ENCODE peak calls at places on chromosomes 6 and 20, in four cellular contexts. F is HCT116, R is HL-60, E is breast epithelium. D is an unnamed sample.

GRCh38 chr20:44720994-44721784 is 6.0 kb downstream of the CCN5 start:
- DNase-seq in E (no peak), F (peak; percentile 37), R (no peak), D (no peak)

GRCh38 chr20:24419786-24420185 is 49.6 kb upstream of the SYNDIG1 start:
- DNase-seq in F (no peak), E (no peak), R (no peak), D (no peak)

GRCh38 chr6:128064540-128064895 is 163.7 kb upstream of the THEMIS start:
- DNase-seq in E (no peak), R (no peak), F (no peak), D (no peak)

GRCh38 chr20:49276895-49277785 is 717 bp downstream of the ZNFX1 start:
- DNase-seq in R (peak; percentile 17), F (no peak), E (peak; percentile 56), D (no peak)

GRCh38 chr6:170247178-170247701 is 43.6 kb downstream of the DLL1 start:
- DNase-seq in R (no peak), F (no peak), E (no peak), D (no peak)

GRCh38 chr6:134398453-134398852 is 80.5 kb upstream of the SGK1 start:
- DNase-seq in F (no peak), E (no peak), R (peak; percentile 64), D (no peak)

GRCh38 chr6:106858653-106859092 is 115.9 kb downstream of the CD24 start:
- DNase-seq in F (no peak), E (no peak), R (no peak), D (no peak)

GRCh38 chr6:168007592-168008338 is 10.3 kb downstream of the KIF25 start:
- DNase-seq in E (no peak), R (no peak), F (peak; percentile 83), D (peak; percentile 8)

GRCh38 chr6:143501851-143502250 is 9.7 kb downstream of the FUCA2 start:
- DNase-seq in F (no peak), E (no peak), R (no peak), D (no peak)

GRCh38 chr6:125250511-125250910 is 51.3 kb downstream of the HDDC2 start:
- DNase-seq in E (no peak), F (no peak), R (no peak), D (no peak)

GRCh38 chr20:19928379-19929360 is 88.5 kb upstream of the NAA20 start:
- DNase-seq in R (no peak), E (no peak), F (no peak), D (no peak)

GRCh38 chr6:3247255-3248146 is 11.2 kb upstream of the PSMG4 start:
- DNase-seq in R (no peak), E (no peak), F (no peak), D (no peak)

GRCh38 chr6:159045826-159046225 is 1.0 kb upstream of the TAGAP start:
- DNase-seq in R (no peak), F (no peak), E (no peak), D (no peak)

GRCh38 chr6:4322846-4323309 is 187.5 kb upstream of the ECI2 start:
- DNase-seq in E (no peak), F (no peak), R (no peak), D (no peak)

GRCh38 chr6:75201901-75202672 is 3.8 kb downstream of the COL12A1 start:
- DNase-seq in E (peak; percentile 58), F (no peak), R (no peak), D (peak; percentile 76)

GRCh38 chr20:37209661-37210314 is 30.4 kb upstream of the MROH8 start:
- DNase-seq in R (no peak), E (no peak), F (no peak), D (no peak)

GRCh38 chr20:57308451-57309410 is 20.9 kb upstream of the SPO11 start:
- DNase-seq in R (no peak), E (no peak), F (no peak), D (no peak)

GRCh38 chr6:73739097-73739496 is 43.1 kb downstream of the CD109 start:
- DNase-seq in F (peak; percentile 52), R (peak; percentile 25), E (no peak), D (no peak)

GRCh38 chr6:85127696-85128225 is 322.1 kb upstream of the NT5E start:
- DNase-seq in E (no peak), R (no peak), F (no peak), D (no peak)

GRCh38 chr6:139231206-139231605 is 60.6 kb downstream of the TXLNB start:
- DNase-seq in R (no peak), E (no peak), F (no peak), D (no peak)

GRCh38 chr6:154249499-154250298 is 106.9 kb downstream of the IPCEF1 start:
- DNase-seq in F (no peak), E (no peak), R (no peak), D (no peak)

GRCh38 chr20:35237486-35237885 is 11.0 kb downstream of the MMP24 start:
- DNase-seq in R (no peak), E (no peak), F (no peak), D (no peak)

GRCh38 chr6:10838794-10839333 is 525 bp upstream of the MAK start:
- DNase-seq in E (no peak), F (no peak), R (no peak), D (no peak)

GRCh38 chr6:149473080-149474052 is 11.4 kb downstream of the ZC3H12D start:
- DNase-seq in E (no peak), F (no peak), R (peak; percentile 31), D (no peak)

GRCh38 chr6:47476794-47477496 is 644 bp upstream of the CD2AP start:
- DNase-seq in E (no peak), R (no peak), F (no peak), D (no peak)

GRCh38 chr6:47479156-47479541 is 1.6 kb downstream of the CD2AP start:
- DNase-seq in R (no peak), E (no peak), F (no peak), D (no peak)

GRCh38 chr6:47478233-47479155 is 905 bp downstream of the CD2AP start:
- DNase-seq in R (peak; percentile 39), F (no peak), E (no peak), D (no peak)

GRCh38 chr6:47479874-47480273 is 2.3 kb downstream of the CD2AP start:
- DNase-seq in E (no peak), F (no peak), R (no peak), D (no peak)

GRCh38 chr6:47477497-47478232 is at the start of gene CD2AP:
- DNase-seq in E (peak; percentile 89), F (peak; percentile 80), R (peak; percentile 78), D (peak; percentile 83)
- TF ChIP-seq POLR2AphosphoS5 in E (peak; percentile 44), F (peak; percentile 87), R (peak; percentile 17), D (peak; percentile 89)

GRCh38 chr6:31466466-31466865 is 31.5 kb upstream of the MICB start:
- DNase-seq in R (no peak), F (no peak), E (no peak), D (no peak)

GRCh38 chr6:31465185-31465536 is 32.8 kb upstream of the MICB start:
- DNase-seq in E (no peak), R (no peak), F (no peak), D (no peak)

GRCh38 chr6:31462964-31463940 is 34.7 kb upstream of the MICB start:
- DNase-seq in E (peak; percentile 88), F (peak; percentile 93), R (peak; percentile 43), D (peak; percentile 97)

GRCh38 chr6:31465718-31466117 is 32.2 kb upstream of the MICB start:
- DNase-seq in F (no peak), E (no peak), R (no peak), D (no peak)

DNA sequence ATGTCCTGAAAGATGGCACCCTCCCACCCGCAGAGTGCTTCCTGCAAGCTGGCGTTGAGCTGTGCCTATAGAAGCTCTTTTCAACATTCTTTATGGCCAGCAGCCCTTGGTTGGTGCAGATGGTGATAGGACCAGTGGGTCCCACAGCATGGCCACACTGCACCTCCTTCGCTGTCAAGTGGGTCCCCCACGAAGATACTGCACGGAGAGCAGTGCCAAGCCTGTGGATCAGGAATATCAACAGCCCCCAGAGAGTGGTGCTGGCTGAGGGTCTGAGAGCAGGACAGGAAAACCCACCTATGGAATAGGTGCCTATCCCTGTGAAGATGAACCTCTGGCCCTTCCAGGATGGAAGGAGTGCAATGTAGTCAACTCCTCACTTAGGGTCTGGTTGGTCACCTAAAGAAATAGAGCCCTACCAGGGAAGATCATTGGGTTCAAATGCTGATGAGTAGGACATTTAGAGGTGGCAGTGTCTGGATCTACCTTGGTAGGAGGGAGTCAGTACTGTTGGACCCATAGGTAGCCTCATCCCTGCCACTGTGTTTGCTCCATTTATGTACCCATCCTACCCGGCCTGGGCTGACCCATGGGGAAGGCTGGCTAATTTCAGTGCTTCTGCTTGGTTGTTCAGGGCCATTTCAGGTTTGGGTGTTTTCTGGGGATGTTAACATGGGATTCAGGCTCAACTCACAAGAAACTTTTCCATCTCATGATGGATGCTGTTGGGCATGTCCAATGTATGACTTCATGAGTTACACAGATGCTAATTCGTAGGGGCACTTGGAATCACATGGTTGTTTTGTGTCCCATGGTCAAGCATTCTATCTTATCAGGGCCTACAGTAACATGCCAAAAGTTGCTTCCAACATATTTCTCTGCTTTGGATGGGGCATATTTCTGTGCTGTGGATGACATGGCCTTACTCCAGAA is 33.4 kb upstream of the MICB start:
- DNase-seq in F (no peak), R (no peak), E (no peak), D (no peak)
- TF ChIP-seq POLR2AphosphoS5 in F (no peak), R (no peak), E (no peak), D (no peak)

DNA sequence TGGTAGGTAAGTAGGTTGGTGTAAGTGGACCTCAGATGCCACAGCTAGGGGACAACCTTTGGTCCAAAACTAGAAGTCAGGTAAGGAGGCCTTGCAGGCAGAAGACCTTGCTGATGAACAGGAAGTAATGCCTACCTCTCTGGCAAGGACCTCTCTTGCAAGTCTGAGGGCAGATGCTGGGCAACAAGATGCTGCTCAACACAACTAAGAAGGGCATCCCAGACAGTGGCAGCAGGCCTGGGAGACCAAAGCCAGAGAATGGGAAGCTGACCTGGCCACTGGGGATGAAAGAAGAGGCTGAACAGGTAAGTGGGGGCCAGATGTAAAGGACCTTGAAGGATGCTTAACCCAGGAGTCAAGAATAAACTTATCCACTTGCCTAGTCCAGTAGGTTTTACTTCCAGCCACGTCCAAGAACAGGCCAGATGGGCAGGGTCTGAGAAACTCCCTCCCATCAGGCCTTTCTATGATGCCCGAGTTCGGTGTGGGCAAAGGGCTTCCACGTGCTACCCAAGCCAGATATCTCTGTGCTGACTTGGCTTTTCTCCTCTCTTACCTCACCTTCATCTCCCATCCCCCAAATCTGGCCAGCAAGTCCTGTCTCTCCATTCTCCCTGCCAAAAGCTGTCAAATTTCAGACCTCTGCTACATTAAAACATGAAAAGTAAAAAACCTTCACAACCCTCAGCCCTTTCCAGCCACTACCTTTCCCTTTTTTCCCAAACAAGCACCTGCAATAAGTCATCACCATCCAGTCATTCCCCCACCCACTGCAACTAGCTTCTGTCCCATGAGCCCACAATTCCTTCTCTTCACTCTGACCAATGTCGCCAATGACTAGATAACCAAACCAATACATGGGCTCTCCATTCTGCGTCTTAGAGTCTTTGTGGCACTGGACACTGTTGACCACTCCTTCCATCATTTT is 11.5 kb upstream of the PLCG1 start:
- DNase-seq in F (no peak), E (no peak), R (no peak), D (no peak)
- TF ChIP-seq POLR2AphosphoS5 in F (peak; percentile 60), E (no peak), R (peak; percentile 24), D (no peak)

DNA sequence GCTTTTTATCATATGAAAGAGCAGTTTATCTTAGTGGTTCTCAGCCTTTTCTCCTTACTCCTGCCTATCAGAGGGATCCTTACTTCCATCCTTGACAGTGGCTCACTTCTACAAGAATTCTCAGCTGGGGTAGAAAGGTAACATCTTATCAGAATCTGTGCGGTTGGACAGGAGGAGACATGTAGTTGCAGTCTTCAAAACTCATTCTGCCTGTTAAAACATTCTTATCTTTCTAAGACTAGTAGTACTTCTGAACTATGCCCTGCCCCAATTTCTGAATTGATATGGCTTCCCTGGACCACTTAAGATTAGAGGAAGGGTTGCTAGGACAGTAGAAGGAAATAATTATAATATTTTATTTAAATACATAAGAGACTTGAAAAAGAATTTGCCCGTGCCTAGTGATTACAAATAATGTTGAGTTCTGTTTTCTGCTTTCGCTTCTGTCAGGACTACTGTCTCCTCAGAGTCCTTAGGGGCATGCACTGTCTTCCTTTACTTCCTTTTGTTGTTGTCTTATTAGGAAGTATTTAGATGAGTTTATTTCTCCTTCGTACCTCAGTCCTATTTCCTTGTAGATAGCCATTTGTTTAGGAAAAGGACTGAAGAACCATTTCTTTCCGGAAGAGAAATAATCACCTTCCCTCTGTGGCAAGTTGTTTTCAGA is 24.9 kb downstream of the BLTP3A start:
- DNase-seq in F (no peak), R (peak; percentile 11), E (no peak), D (no peak)
- TF ChIP-seq POLR2AphosphoS5 in F (no peak), R (no peak), E (no peak), D (no peak)

D was measured in H1.